ENCODE peak calls at places on chromosomes 6 and 20, in seven cellular contexts. H, Z, I, W, S, U and O are unnamed samples.
A peak's percentile ranks its signal among the peaks of the same experiment; 100 is the strongest.

GRCh38 chr20:53736757-53737403 is 143.2 kb upstream of the ZNF217 start:
- DNase-seq in H (no peak), Z (no peak), I (no peak), W (peak; percentile 76), S (no peak), U (no peak), O (no peak)

GRCh38 chr20:4522310-4522709 is 199.4 kb upstream of the PRND start:
- DNase-seq in H (no peak), Z (no peak), I (no peak), W (no peak), S (no peak), U (no peak), O (no peak)

GRCh38 chr6:67952121-67952520 is 683.0 kb upstream of the ADGRB3 start:
- DNase-seq in H (no peak), Z (no peak), I (no peak), W (no peak), S (no peak), U (no peak), O (no peak)

GRCh38 chr6:6560909-6561308 is 27.6 kb upstream of the LY86 start:
- DNase-seq in H (no peak), Z (no peak), I (no peak), W (no peak), S (no peak), U (no peak), O (no peak)

GRCh38 chr6:143592335-143592734 is 80.8 kb upstream of the FUCA2 start:
- DNase-seq in H (no peak), Z (no peak), I (no peak), W (peak; percentile 17), S (no peak), U (no peak), O (no peak)

GRCh38 chr6:143027058-143027457 is 33.6 kb upstream of the AIG1 start:
- DNase-seq in H (peak; percentile 33), Z (peak; percentile 68), I (no peak), W (peak; percentile 23), S (peak; percentile 25), U (no peak), O (peak; percentile 18)

GRCh38 chr20:51928931-51929330 is 126.6 kb upstream of the SALL4 start:
- DNase-seq in H (no peak), Z (no peak), I (no peak), W (peak; percentile 14), S (no peak), U (no peak), O (no peak)

GRCh38 chr6:140921366-140922226 is 1211.1 kb upstream of the GJE1 start:
- DNase-seq in H (no peak), Z (no peak), I (no peak), W (peak; percentile 85), S (no peak), U (no peak), O (no peak)

GRCh38 chr6:167826230-167827061 is at the start of gene AFDN:
- DNase-seq in H (peak; percentile 85), Z (peak; percentile 89), I (peak; percentile 91), W (peak; percentile 90), S (peak; percentile 85), U (peak; percentile 60), O (peak; percentile 53)

GRCh38 chr20:59273699-59274380 is 26.6 kb upstream of the EDN3 start:
- DNase-seq in H (no peak), Z (no peak), I (no peak), W (no peak), S (no peak), U (no peak), O (no peak)

GRCh38 chr6:31712296-31712695 is 2.9 kb upstream of the LY6G6D start:
- DNase-seq in H (no peak), Z (no peak), I (no peak), W (no peak), S (no peak), U (no peak), O (no peak)

GRCh38 chr6:134117409-134117808 is 65.0 kb upstream of the SLC2A12 start:
- DNase-seq in H (no peak), Z (no peak), I (no peak), W (peak; percentile 52), S (no peak), U (no peak), O (no peak)

GRCh38 chr6:53982361-53983050 is 128.7 kb upstream of the MLIP start:
- DNase-seq in H (no peak), Z (no peak), I (no peak), W (peak; percentile 46), S (no peak), U (no peak), O (no peak)

GRCh38 chr6:158780963-158781691 is 38.0 kb downstream of the EZR start:
- DNase-seq in H (peak; percentile 66), Z (peak; percentile 73), I (peak; percentile 18), W (no peak), S (no peak), U (peak; percentile 67), O (no peak)

GRCh38 chr6:162344935-162345599 is 382.5 kb downstream of the PRKN start:
- DNase-seq in H (no peak), Z (no peak), I (no peak), W (peak; percentile 72), S (no peak), U (no peak), O (no peak)

GRCh38 chr20:37680420-37680819 is 13.4 kb upstream of the CTNNBL1 start:
- DNase-seq in H (no peak), Z (no peak), I (no peak), W (peak; percentile 44), S (no peak), U (no peak), O (no peak)

GRCh38 chr6:110946498-110946897 is 12.0 kb upstream of the GTF3C6 start:
- DNase-seq in H (no peak), Z (no peak), I (no peak), W (peak; percentile 29), S (no peak), U (no peak), O (no peak)

GRCh38 chr6:36781669-36782068 is 57.6 kb downstream of the CPNE5 start:
- DNase-seq in H (no peak), Z (no peak), I (no peak), W (no peak), S (no peak), U (no peak), O (no peak)

GRCh38 chr6:143169440-143169839 is 108.8 kb downstream of the AIG1 start:
- DNase-seq in H (no peak), Z (no peak), I (no peak), W (no peak), S (no peak), U (no peak), O (no peak)

GRCh38 chr6:35043381-35043780 is 97.8 kb downstream of the TCP11 start:
- DNase-seq in H (no peak), Z (no peak), I (no peak), W (no peak), S (no peak), U (no peak), O (no peak)

GRCh38 chr20:63178889-63179751 is 36.8 kb downstream of the YTHDF1 start:
- DNase-seq in H (peak; percentile 35), Z (no peak), I (no peak), W (peak; percentile 41), S (peak; percentile 38), U (no peak), O (peak; percentile 44)

GRCh38 chr20:63536997-63537524 is at the start of gene PTK6:
- DNase-seq in H (peak; percentile 88), Z (peak; percentile 93), I (no peak), W (no peak), S (peak; percentile 74), U (peak; percentile 75), O (no peak)

GRCh38 chr6:63509652-63510352 is 62.5 kb upstream of the LOC128125822 start:
- DNase-seq in H (peak; percentile 73), Z (no peak), I (peak; percentile 92), W (peak; percentile 59), S (peak; percentile 78), U (no peak), O (no peak)

GRCh38 chr6:148467926-148468325 is 125.3 kb downstream of the SASH1 start:
- DNase-seq in H (no peak), Z (no peak), I (no peak), W (no peak), S (no peak), U (no peak), O (no peak)

GRCh38 chr6:148464319-148465010 is 121.8 kb downstream of the SASH1 start:
- DNase-seq in H (peak; percentile 70), Z (no peak), I (peak; percentile 83), W (peak; percentile 82), S (peak; percentile 30), U (peak; percentile 64), O (no peak)

GRCh38 chr6:148465011-148465335 is 122.3 kb downstream of the SASH1 start:
- DNase-seq in H (no peak), Z (no peak), I (no peak), W (no peak), S (no peak), U (no peak), O (no peak)

GRCh38 chr6:148465654-148466053 is 123.0 kb downstream of the SASH1 start:
- DNase-seq in H (no peak), Z (no peak), I (no peak), W (no peak), S (no peak), U (no peak), O (no peak)

GRCh38 chr6:148466158-148466557 is 123.5 kb downstream of the SASH1 start:
- DNase-seq in H (no peak), Z (no peak), I (no peak), W (peak; percentile 20), S (no peak), U (no peak), O (no peak)
- H3K9me3 ChIP-seq in H (no peaks in the 10 kb centered on the region), Z (no peaks in the 10 kb centered on the region), I (no peaks in the 10 kb centered on the region), W (no peaks in the 10 kb centered on the region), S (no peaks in the 10 kb centered on the region), U (no peaks in the 10 kb centered on the region), O (no peaks in the 10 kb centered on the region)

GRCh38 chr20:55172310-55173002 is 697.1 kb downstream of the DOK5 start:
- DNase-seq in H (no peak), Z (no peak), I (no peak), W (no peak), S (peak; percentile 49), U (no peak), O (no peak)
- H3K9me3 ChIP-seq in H (no peaks in the 10 kb centered on the region), Z (no peaks in the 10 kb centered on the region), I (no peaks in the 10 kb centered on the region), W (no peaks in the 10 kb centered on the region), S (no peaks in the 10 kb centered on the region), U (no peaks in the 10 kb centered on the region), O (no peaks in the 10 kb centered on the region)

GRCh38 chr6:72080260-72080941 is 194.1 kb downstream of the RIMS1 start:
- DNase-seq in H (no peak), Z (no peak), I (no peak), W (no peak), S (no peak), U (no peak), O (no peak)
- H3K9me3 ChIP-seq in H (no peaks in the 10 kb centered on the region), Z (no peaks in the 10 kb centered on the region), I (no peaks in the 10 kb centered on the region), W (no peaks in the 10 kb centered on the region), S (no peaks in the 10 kb centered on the region), U (no peaks in the 10 kb centered on the region), O (no peaks in the 10 kb centered on the region)

DNA sequence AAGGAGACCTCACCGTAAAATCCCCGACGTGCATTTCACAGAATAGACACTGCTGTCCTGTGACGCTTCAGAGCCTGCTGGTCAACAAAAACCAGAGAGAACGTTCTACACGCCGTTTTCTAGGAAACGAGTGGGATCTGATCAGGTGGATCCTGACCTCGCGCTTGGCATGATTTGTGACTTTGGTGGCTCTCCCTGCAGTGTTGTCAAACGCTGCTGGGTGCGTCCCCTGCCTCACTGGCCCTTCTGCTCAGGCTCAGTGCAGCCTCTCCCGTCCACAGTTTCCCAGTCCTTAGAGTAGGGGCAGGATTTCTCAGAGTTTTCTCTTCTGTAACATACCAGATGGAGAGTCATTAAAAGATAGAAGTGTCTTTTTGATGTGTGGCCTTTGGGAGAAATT is 27.6 kb upstream of the IRF4 start:
- DNase-seq in H (no peak), Z (no peak), I (peak; percentile 45), W (no peak), S (no peak), U (no peak), O (no peak)
- H3K9me3 ChIP-seq in H (peaks cover 6% of the 10 kb centered on the region), Z (no peaks in the 10 kb centered on the region), I (no peaks in the 10 kb centered on the region), W (no peaks in the 10 kb centered on the region), S (no peaks in the 10 kb centered on the region), U (no peaks in the 10 kb centered on the region), O (no peaks in the 10 kb centered on the region)